ENCODE peak calls at places on chromosomes 11 and 22, in nine cellular contexts. U, J, N, H, P, A, E, V and Q are unnamed samples.

GRCh38 chr11:75631086-75631694 is 37.6 kb downstream of the MAP6 start:
- DNase-seq in U (no peak), J (no peak), N (no peak), H (no peak), P (no peak), A (no peak), E (no peak), V (no peak), Q (no peak)

GRCh38 chr11:46520971-46521745 is 72.7 kb downstream of the AMBRA1 start:
- DNase-seq in U (no peak), J (no peak), N (no peak), H (no peak), P (no peak), A (no peak), E (no peak), V (no peak), Q (no peak)

GRCh38 chr22:24592846-24593809 is at the start of gene LRRC75B:
- DNase-seq in U (peak; percentile 90), J (no peak), N (peak; percentile 16), H (peak; percentile 74), P (peak; percentile 93), A (peak; percentile 89), E (peak; percentile 53), V (peak; percentile 97), Q (peak; percentile 76)

GRCh38 chr11:76637491-76638266 is 32.9 kb downstream of the LRRC32 start:
- DNase-seq in U (no peak), J (no peak), N (no peak), H (peak; percentile 70), P (peak; percentile 2), A (peak; percentile 77), E (no peak), V (peak; percentile 74), Q (no peak)

GRCh38 chr11:57513911-57514537 is 1.5 kb downstream of the SLC43A1 start:
- DNase-seq in U (peak; percentile 63), J (peak; percentile 50), N (peak; percentile 26), H (peak; percentile 69), P (peak; percentile 58), A (peak; percentile 56), E (no peak), V (peak; percentile 81), Q (peak; percentile 24)

GRCh38 chr22:49154433-49154832 is 673.2 kb downstream of the BRD1 start:
- DNase-seq in U (no peak), J (no peak), N (no peak), H (no peak), P (no peak), A (no peak), E (no peak), V (no peak), Q (no peak)

GRCh38 chr11:64036081-64037026 is 623 bp downstream of the FLRT1 start:
- DNase-seq in U (peak; percentile 52), J (no peak), N (no peak), H (no peak), P (peak; percentile 60), A (no peak), E (no peak), V (peak; percentile 79), Q (no peak)

GRCh38 chr11:100812517-100812916 is 125.4 kb downstream of the ARHGAP42 start:
- DNase-seq in U (no peak), J (no peak), N (no peak), H (no peak), P (no peak), A (no peak), E (no peak), V (no peak), Q (no peak)

GRCh38 chr22:46673677-46674236 is 53.6 kb downstream of the GRAMD4 start:
- DNase-seq in U (no peak), J (peak; percentile 40), N (peak; percentile 24), H (no peak), P (no peak), A (no peak), E (no peak), V (no peak), Q (no peak)

GRCh38 chr22:18954333-18954732 is 18.2 kb upstream of the PRODH start:
- DNase-seq in U (peak; percentile 81), J (peak; percentile 63), N (peak; percentile 55), H (peak; percentile 42), P (peak; percentile 83), A (peak; percentile 64), E (peak; percentile 6), V (peak; percentile 72), Q (no peak)

GRCh38 chr22:30048711-30049110 is 31.6 kb upstream of the HORMAD2 start:
- DNase-seq in U (no peak), J (no peak), N (no peak), H (no peak), P (no peak), A (no peak), E (no peak), V (no peak), Q (no peak)

GRCh38 chr22:24601217-24602104 is 1.5 kb upstream of the GGT1 start:
- DNase-seq in U (no peak), J (no peak), N (no peak), H (peak; percentile 90), P (no peak), A (no peak), E (no peak), V (no peak), Q (no peak)

GRCh38 chr11:91804057-91804456 is 420.6 kb upstream of the FAT3 start:
- DNase-seq in U (peak; percentile 66), J (no peak), N (no peak), H (no peak), P (peak; percentile 16), A (no peak), E (no peak), V (no peak), Q (no peak)

GRCh38 chr11:102306817-102307814 is 10.2 kb upstream of the BIRC3 start:
- DNase-seq in U (no peak), J (no peak), N (peak; percentile 62), H (peak; percentile 68), P (no peak), A (no peak), E (no peak), V (no peak), Q (no peak)

GRCh38 chr11:108545909-108546501 is 47.6 kb downstream of the EXPH5 start:
- DNase-seq in U (no peak), J (no peak), N (no peak), H (no peak), P (no peak), A (no peak), E (no peak), V (no peak), Q (no peak)

GRCh38 chr11:43861141-43861540 is 19.5 kb upstream of the ALKBH3 start:
- DNase-seq in U (no peak), J (no peak), N (no peak), H (no peak), P (no peak), A (no peak), E (no peak), V (no peak), Q (no peak)

GRCh38 chr22:21451545-21452520 is 15.4 kb upstream of the TMEM191C start:
- DNase-seq in U (peak; percentile 1), J (peak; percentile 23), N (no peak), H (peak; percentile 0), P (no peak), A (no peak), E (no peak), V (peak; percentile 28), Q (no peak)

GRCh38 chr11:44564198-44564597 is 1.3 kb upstream of the CD82 start:
- DNase-seq in U (no peak), J (no peak), N (no peak), H (no peak), P (peak; percentile 42), A (no peak), E (no peak), V (no peak), Q (no peak)

GRCh38 chr11:128727811-128728431 is 34.0 kb downstream of the FLI1 start:
- DNase-seq in U (no peak), J (no peak), N (no peak), H (peak; percentile 29), P (no peak), A (no peak), E (no peak), V (no peak), Q (no peak)

GRCh38 chr11:66768088-66768521 is 39.1 kb upstream of the SPTBN2 start:
- DNase-seq in U (no peak), J (no peak), N (no peak), H (no peak), P (peak; percentile 12), A (no peak), E (no peak), V (no peak), Q (no peak)
- H3K27ac ChIP-seq in U (no peak overlapping the region), J (no peak overlapping the region), N (no peak overlapping the region), H (no peak overlapping the region), P (peak overlapping the region; percentile 54), A (no peak overlapping the region), E (no peak overlapping the region), V (no peak overlapping the region), Q (no peak overlapping the region)

GRCh38 chr11:2382129-2382517 is 5.0 kb downstream of the CD81 start:
- DNase-seq in U (no peak), J (no peak), N (no peak), H (no peak), P (no peak), A (no peak), E (no peak), V (peak; percentile 66), Q (no peak)
- H3K27ac ChIP-seq in U (no peak overlapping the region), J (no peak overlapping the region), N (no peak overlapping the region), H (no peak overlapping the region), P (no peak overlapping the region), A (peak overlapping the region; percentile 64), E (no peak overlapping the region), V (peak overlapping the region; percentile 99), Q (peak overlapping the region; percentile 68)

DNA sequence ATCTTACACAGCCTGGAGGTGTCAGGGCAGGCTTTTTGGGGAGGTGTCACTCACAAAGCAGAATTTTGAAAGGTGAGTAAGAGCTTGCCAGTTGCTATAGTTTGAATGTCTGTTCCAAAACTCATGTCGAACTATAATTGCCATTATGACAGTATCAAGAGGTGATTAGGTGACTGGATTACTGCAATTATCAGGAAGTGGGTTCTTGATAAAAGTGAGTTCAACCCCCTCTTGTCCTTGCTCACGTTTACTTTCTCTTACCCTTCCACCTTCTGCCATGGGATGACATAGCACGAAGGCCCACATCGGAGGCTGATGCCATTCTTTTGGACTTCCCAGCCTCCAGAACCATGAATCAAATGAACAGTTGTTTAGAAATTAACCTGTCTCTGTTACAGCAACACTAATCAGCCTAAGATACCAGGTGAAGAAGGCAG is 4.7 kb upstream of the C11orf86 start:
- DNase-seq in U (no peak), J (no peak), N (no peak), H (no peak), P (no peak), A (no peak), E (no peak), V (no peak), Q (no peak)
- H3K27ac ChIP-seq in U (no peak overlapping the region), J (no peak overlapping the region), N (no peak overlapping the region), H (no peak overlapping the region), P (peak overlapping the region; percentile 95), A (peak overlapping the region; percentile 86), E (peak overlapping the region; percentile 98), V (no peak overlapping the region), Q (no peak overlapping the region)

DNA sequence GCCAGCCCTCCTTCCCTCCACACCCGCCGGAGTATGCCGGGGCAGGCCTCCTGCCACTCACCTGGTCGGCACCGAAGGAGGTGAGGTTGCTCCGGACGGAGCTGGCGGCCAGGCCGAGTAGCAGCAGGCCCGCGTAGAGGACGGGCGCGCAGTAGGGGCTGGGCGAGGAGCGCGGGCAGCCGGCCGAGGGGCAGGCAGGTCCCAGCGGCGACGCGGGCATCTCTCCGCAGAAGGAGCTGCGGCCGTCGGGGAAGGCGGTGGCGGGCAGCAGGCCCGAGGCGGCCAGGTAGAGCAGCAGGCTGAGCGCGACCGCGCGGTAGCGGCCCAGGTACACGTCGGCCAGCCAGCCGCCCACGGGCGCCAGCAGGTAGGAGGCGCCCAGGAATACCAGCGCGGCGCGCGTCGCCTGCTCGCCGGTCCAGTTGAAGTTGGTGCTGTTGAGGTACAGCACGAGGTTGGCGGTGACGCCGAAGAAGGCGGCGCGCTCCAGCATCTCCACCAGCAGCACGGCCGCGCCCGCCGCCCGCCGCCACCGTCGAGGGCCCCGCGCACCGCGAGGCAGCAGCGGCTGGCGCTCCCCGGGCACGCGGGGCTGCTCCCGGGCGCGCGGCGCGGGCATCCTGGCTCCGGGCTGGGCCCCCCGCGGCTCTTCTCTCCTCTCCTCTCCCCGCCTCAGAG is 904 bp downstream of the SLC15A3 start:
- DNase-seq in U (peak; percentile 57), J (peak; percentile 52), N (peak; percentile 30), H (no peak), P (peak; percentile 56), A (peak; percentile 54), E (no peak), V (no peak), Q (no peak)
- H3K27ac ChIP-seq in U (no peak overlapping the region), J (no peak overlapping the region), N (no peak overlapping the region), H (no peak overlapping the region), P (no peak overlapping the region), A (peak overlapping the region; percentile 78), E (no peak overlapping the region), V (peak overlapping the region; percentile 87), Q (no peak overlapping the region)